ENCODE peak calls at places on chromosome 9, in seven cellular contexts. V is H1, B is epithelial cell of esophagus, U is kidney, I is GM04504, T is endodermal cell, R is ELR. Z is an unnamed sample.

GRCh38 chr9:23587433-23587832 is 238.6 kb downstream of the ELAVL2 start:
- DNase-seq in I (no peak), V (no peak), R (no peak), B (peak), T (no peak), U (peak), Z (no peak)

GRCh38 chr9:91465420-91465819 is 41.8 kb upstream of the NFIL3 start:
- DNase-seq in B (peak), U (no peak), I (peak), R (peak), V (no peak), T (no peak), Z (no peak)

GRCh38 chr9:23851024-23851629 is 25.1 kb upstream of the ELAVL2 start:
- DNase-seq in B (peak), T (peak), V (peak), U (peak), I (no peak), R (no peak), Z (peak)

GRCh38 chr9:113737414-113738271 is 138.5 kb upstream of the ZNF618 start:
- DNase-seq in U (no peak), V (no peak), T (peak), R (peak), B (peak), I (no peak), Z (peak)

GRCh38 chr9:23824241-23825142 is 1.5 kb downstream of the ELAVL2 start:
- DNase-seq in V (no peak), T (peak), U (peak), R (no peak), B (peak), I (no peak), Z (peak)

GRCh38 chr9:33225319-33226152 is 14.4 kb upstream of the SPINK4 start:
- DNase-seq in U (no peak), R (peak), I (peak), T (peak), V (no peak), B (peak), Z (peak)

GRCh38 chr9:38316166-38316765 is 76.2 kb upstream of the ALDH1B1 start:
- DNase-seq in B (no peak), T (no peak), I (no peak), V (no peak), R (no peak), U (no peak), Z (no peak)

GRCh38 chr9:93451762-93452709 is 551 bp downstream of the FAM120A start:
- DNase-seq in V (no peak), T (peak), I (no peak), U (peak), B (peak), R (peak), Z (peak)

GRCh38 chr9:128271112-128271511 is 4.7 kb downstream of the GOLGA2 start:
- DNase-seq in T (peak), U (no peak), R (no peak), V (no peak), I (no peak), B (peak), Z (no peak)

GRCh38 chr9:101737705-101738565 is 512 bp downstream of the GRIN3A start:
- DNase-seq in U (peak), B (no peak), I (no peak), R (peak), V (no peak), T (peak), Z (peak)

GRCh38 chr9:125568616-125569015 is 138.4 kb downstream of the MAPKAP1 start:
- DNase-seq in R (peak), B (peak), T (no peak), I (peak), V (no peak), U (no peak), Z (no peak)

GRCh38 chr9:107491081-107492053 is 1.8 kb upstream of the KLF4 start:
- DNase-seq in T (peak), V (no peak), U (peak), I (no peak), B (no peak), R (no peak), Z (peak)

GRCh38 chr9:73049280-73049679 is 96.4 kb upstream of the ALDH1A1 start:
- DNase-seq in T (no peak), I (no peak), R (no peak), U (no peak), V (no peak), B (no peak), Z (no peak)

GRCh38 chr9:109561137-109561536 is 63.0 kb upstream of the PTPN3 start:
- DNase-seq in U (no peak), T (peak), B (no peak), R (no peak), I (no peak), V (no peak), Z (no peak)

GRCh38 chr9:91071185-91071990 is 269.8 kb downstream of the SYK start:
- DNase-seq in U (no peak), R (peak), B (peak), I (peak), T (no peak), V (no peak), Z (peak)

GRCh38 chr9:4970970-4971641 is 14.0 kb upstream of the JAK2 start:
- DNase-seq in R (no peak), T (no peak), U (no peak), V (no peak), I (no peak), B (no peak), Z (no peak)

GRCh38 chr9:91082709-91083108 is 279.0 kb downstream of the AUH start:
- DNase-seq in I (no peak), T (no peak), U (no peak), R (no peak), B (no peak), V (no peak), Z (no peak)

GRCh38 chr9:82404484-82405280 is 416.1 kb downstream of the SPATA31D1 start:
- DNase-seq in I (peak), U (no peak), V (no peak), B (no peak), R (no peak), T (no peak), Z (no peak)

GRCh38 chr9:80557256-80557655 is 985.5 kb downstream of the TLE4 start:
- DNase-seq in V (no peak), R (no peak), I (no peak), U (no peak), B (no peak), T (no peak), Z (no peak)

GRCh38 chr9:115373000-115373709 is 255.2 kb upstream of the TNC start:
- DNase-seq in R (peak), I (peak), V (no peak), U (no peak), T (no peak), B (peak), Z (peak)

GRCh38 chr9:19913151-19913550 is 124.3 kb upstream of the SLC24A2 start:
- DNase-seq in U (no peak), T (no peak), I (no peak), V (no peak), B (peak), R (no peak), Z (no peak)

GRCh38 chr9:138082918-138083636 is 205.5 kb downstream of the CACNA1B start:
- DNase-seq in I (no peak), T (no peak), B (no peak), V (no peak), U (peak), R (no peak), Z (no peak)

GRCh38 chr9:110021891-110022290 is 186.1 kb downstream of the C9orf152 start:
- DNase-seq in U (no peak), I (no peak), R (no peak), B (no peak), T (no peak), V (no peak), Z (no peak)

Z was measured in hepatocyte.